ENCODE peak calls at places on chromosomes 16 and 17, in six cellular contexts. One of them, this sample, is unnamed.

GRCh38 chr17:65388911-65389310 is 172.5 kb downstream of the AXIN2 start:
- DNase-seq in foreskin fibroblast: peak; percentile 59
- DNase-seq in cardiac fibroblast: no peak
- DNase-seq in stomach: no peak
- DNase-seq in lower lobe of right lung: no peak
- DNase-seq in adrenal gland: no peak
- DNase-seq in this sample: no peak

GRCh38 chr17:16987830-16988601 is 16.1 kb upstream of the TNFRSF13B start:
- DNase-seq in stomach: peak; percentile 57
- DNase-seq in lower lobe of right lung: peak; percentile 81
- DNase-seq in adrenal gland: peak; percentile 81
- DNase-seq in cardiac fibroblast: peak; percentile 84
- DNase-seq in foreskin fibroblast: peak; percentile 79
- DNase-seq in this sample: peak; percentile 45

GRCh38 chr17:4032738-4033137 is 68.5 kb upstream of the ATP2A3 start:
- DNase-seq in foreskin fibroblast: no peak
- DNase-seq in stomach: no peak
- DNase-seq in adrenal gland: no peak
- DNase-seq in cardiac fibroblast: no peak
- DNase-seq in lower lobe of right lung: no peak
- DNase-seq in this sample: no peak

GRCh38 chr17:70913086-70913485 is 743.8 kb downstream of the KCNJ2 start:
- DNase-seq in foreskin fibroblast: no peak
- DNase-seq in stomach: no peak
- DNase-seq in adrenal gland: no peak
- DNase-seq in lower lobe of right lung: no peak
- DNase-seq in cardiac fibroblast: peak; percentile 85
- DNase-seq in this sample: peak; percentile 22

GRCh38 chr17:35752471-35752870 is 568 bp downstream of the GAS2L2 start:
- DNase-seq in stomach: peak; percentile 82
- DNase-seq in cardiac fibroblast: no peak
- DNase-seq in lower lobe of right lung: no peak
- DNase-seq in foreskin fibroblast: no peak
- DNase-seq in adrenal gland: no peak
- DNase-seq in this sample: no peak

GRCh38 chr17:46262271-46262670 is 32.7 kb upstream of the LRRC37A start:
- DNase-seq in foreskin fibroblast: no peak
- DNase-seq in cardiac fibroblast: no peak
- DNase-seq in stomach: no peak
- DNase-seq in lower lobe of right lung: no peak
- DNase-seq in adrenal gland: no peak
- DNase-seq in this sample: no peak

GRCh38 chr16:16143038-16143763 is 80.1 kb downstream of the ABCC6 start:
- DNase-seq in foreskin fibroblast: no peak
- DNase-seq in adrenal gland: no peak
- DNase-seq in cardiac fibroblast: no peak
- DNase-seq in stomach: no peak
- DNase-seq in lower lobe of right lung: no peak
- DNase-seq in this sample: no peak

GRCh38 chr16:56911771-56912541 is 20.0 kb upstream of the HERPUD1 start:
- DNase-seq in lower lobe of right lung: peak; percentile 69
- DNase-seq in cardiac fibroblast: peak; percentile 82
- DNase-seq in foreskin fibroblast: no peak
- DNase-seq in adrenal gland: peak; percentile 74
- DNase-seq in stomach: peak; percentile 40
- DNase-seq in this sample: no peak

GRCh38 chr17:41448506-41448905 is 7.7 kb upstream of the KRT38 start:
- DNase-seq in foreskin fibroblast: no peak
- DNase-seq in stomach: no peak
- DNase-seq in lower lobe of right lung: no peak
- DNase-seq in adrenal gland: no peak
- DNase-seq in cardiac fibroblast: no peak
- DNase-seq in this sample: no peak

GRCh38 chr17:37828313-37829124 is 83.7 kb upstream of the HNF1B start:
- DNase-seq in stomach: no peak
- DNase-seq in lower lobe of right lung: no peak
- DNase-seq in foreskin fibroblast: no peak
- DNase-seq in adrenal gland: peak; percentile 66
- DNase-seq in cardiac fibroblast: peak; percentile 36
- DNase-seq in this sample: no peak

GRCh38 chr17:29112780-29113295 is 67.4 kb downstream of the MYO18A start:
- DNase-seq in cardiac fibroblast: peak; percentile 67
- DNase-seq in adrenal gland: no peak
- DNase-seq in foreskin fibroblast: no peak
- DNase-seq in lower lobe of right lung: no peak
- DNase-seq in stomach: peak; percentile 28
- DNase-seq in this sample: peak; percentile 73

GRCh38 chr17:3935140-3935542 is 18.9 kb upstream of the P2RX1 start:
- DNase-seq in adrenal gland: peak; percentile 91
- DNase-seq in cardiac fibroblast: peak; percentile 78
- DNase-seq in foreskin fibroblast: peak; percentile 20
- DNase-seq in stomach: peak; percentile 87
- DNase-seq in lower lobe of right lung: peak; percentile 86
- DNase-seq in this sample: peak; percentile 26

GRCh38 chr17:28346199-28346580 is 10.6 kb downstream of the TNFAIP1 start:
- DNase-seq in stomach: no peak
- DNase-seq in cardiac fibroblast: no peak
- DNase-seq in foreskin fibroblast: no peak
- DNase-seq in lower lobe of right lung: no peak
- DNase-seq in adrenal gland: no peak
- DNase-seq in this sample: no peak

GRCh38 chr17:56142781-56143180 is 10.5 kb upstream of the ANKFN1 start:
- DNase-seq in stomach: no peak
- DNase-seq in lower lobe of right lung: no peak
- DNase-seq in adrenal gland: no peak
- DNase-seq in foreskin fibroblast: no peak
- DNase-seq in cardiac fibroblast: no peak
- DNase-seq in this sample: no peak

GRCh38 chr16:82344157-82344556 is 174.1 kb upstream of the MPHOSPH6 start:
- DNase-seq in lower lobe of right lung: no peak
- DNase-seq in adrenal gland: no peak
- DNase-seq in foreskin fibroblast: peak; percentile 0
- DNase-seq in stomach: peak; percentile 55
- DNase-seq in cardiac fibroblast: peak; percentile 2
- DNase-seq in this sample: no peak

GRCh38 chr17:43366809-43367587 is 31.8 kb upstream of the ARL4D start:
- DNase-seq in adrenal gland: no peak
- DNase-seq in cardiac fibroblast: no peak
- DNase-seq in lower lobe of right lung: no peak
- DNase-seq in stomach: no peak
- DNase-seq in foreskin fibroblast: no peak
- DNase-seq in this sample: no peak

GRCh38 chr17:4789701-4789950 is 862 bp downstream of the GLTPD2 start:
- DNase-seq in adrenal gland: no peak
- DNase-seq in stomach: no peak
- DNase-seq in cardiac fibroblast: no peak
- DNase-seq in lower lobe of right lung: no peak
- DNase-seq in foreskin fibroblast: no peak
- DNase-seq in this sample: no peak

GRCh38 chr17:44186307-44187130 is at the start of gene TMUB2:
- DNase-seq in cardiac fibroblast: peak; percentile 100
- DNase-seq in stomach: peak; percentile 100
- DNase-seq in foreskin fibroblast: peak; percentile 99
- DNase-seq in lower lobe of right lung: peak; percentile 99
- DNase-seq in adrenal gland: peak; percentile 100
- DNase-seq in this sample: peak; percentile 97

GRCh38 chr17:16919663-16920627 is 52.0 kb downstream of the TNFRSF13B start:
- DNase-seq in adrenal gland: peak; percentile 11
- DNase-seq in cardiac fibroblast: no peak
- DNase-seq in lower lobe of right lung: peak; percentile 21
- DNase-seq in stomach: peak; percentile 14
- DNase-seq in foreskin fibroblast: no peak
- DNase-seq in this sample: no peak

GRCh38 chr16:79403534-79403933 is 197.0 kb downstream of the MAF start:
- DNase-seq in cardiac fibroblast: no peak
- DNase-seq in lower lobe of right lung: no peak
- DNase-seq in stomach: no peak
- DNase-seq in adrenal gland: no peak
- DNase-seq in foreskin fibroblast: no peak
- DNase-seq in this sample: no peak

GRCh38 chr17:61387511-61388305 is 11.9 kb upstream of the TBX2 start:
- DNase-seq in lower lobe of right lung: peak; percentile 22
- DNase-seq in stomach: no peak
- DNase-seq in foreskin fibroblast: no peak
- DNase-seq in cardiac fibroblast: no peak
- DNase-seq in adrenal gland: no peak
- DNase-seq in this sample: no peak

GRCh38 chr17:57151798-57152197 is 66.8 kb downstream of the AKAP1 start:
- DNase-seq in cardiac fibroblast: no peak
- DNase-seq in stomach: no peak
- DNase-seq in foreskin fibroblast: no peak
- DNase-seq in adrenal gland: no peak
- DNase-seq in lower lobe of right lung: no peak
- DNase-seq in this sample: no peak

GRCh38 chr16:87686697-87687570 is 78.9 kb downstream of the KLHDC4 start:
- DNase-seq in adrenal gland: no peak
- DNase-seq in foreskin fibroblast: peak; percentile 6
- DNase-seq in stomach: no peak
- DNase-seq in cardiac fibroblast: no peak
- DNase-seq in lower lobe of right lung: no peak
- DNase-seq in this sample: no peak

GRCh38 chr16:72066747-72067146 is 3.7 kb downstream of the HPR start:
- DNase-seq in adrenal gland: no peak
- DNase-seq in foreskin fibroblast: peak; percentile 20
- DNase-seq in cardiac fibroblast: peak; percentile 57
- DNase-seq in stomach: no peak
- DNase-seq in lower lobe of right lung: no peak
- DNase-seq in this sample: no peak

GRCh38 chr16:370980-371728 is 816 bp upstream of the MRPL28 start:
- DNase-seq in stomach: no peak
- DNase-seq in adrenal gland: no peak
- DNase-seq in lower lobe of right lung: no peak
- DNase-seq in foreskin fibroblast: no peak
- DNase-seq in cardiac fibroblast: no peak
- DNase-seq in this sample: no peak

GRCh38 chr16:67805718-67806427 is 487 bp downstream of the RANBP10 start:
- DNase-seq in lower lobe of right lung: peak; percentile 57
- DNase-seq in cardiac fibroblast: no peak
- DNase-seq in adrenal gland: peak; percentile 68
- DNase-seq in foreskin fibroblast: no peak
- DNase-seq in stomach: no peak
- DNase-seq in this sample: no peak

GRCh38 chr17:43800736-43801135 is 20.5 kb downstream of the CFAP97D1 start:
- DNase-seq in foreskin fibroblast: no peak
- DNase-seq in stomach: no peak
- DNase-seq in cardiac fibroblast: no peak
- DNase-seq in adrenal gland: no peak
- DNase-seq in lower lobe of right lung: no peak
- DNase-seq in this sample: no peak

GRCh38 chr17:74750039-74750326 is 1.6 kb downstream of the NHERF1 start:
- DNase-seq in adrenal gland: no peak
- DNase-seq in cardiac fibroblast: no peak
- DNase-seq in foreskin fibroblast: no peak
- DNase-seq in stomach: no peak
- DNase-seq in lower lobe of right lung: no peak
- DNase-seq in this sample: no peak

GRCh38 chr17:74750327-74751069 is 2.1 kb downstream of the NHERF1 start:
- DNase-seq in cardiac fibroblast: no peak
- DNase-seq in adrenal gland: peak; percentile 78
- DNase-seq in foreskin fibroblast: no peak
- DNase-seq in lower lobe of right lung: no peak
- DNase-seq in stomach: peak; percentile 80
- DNase-seq in this sample: no peak

GRCh38 chr17:74749262-74750038 is 1.0 kb downstream of the NHERF1 start:
- DNase-seq in cardiac fibroblast: no peak
- DNase-seq in lower lobe of right lung: no peak
- DNase-seq in adrenal gland: peak; percentile 58
- DNase-seq in stomach: no peak
- DNase-seq in foreskin fibroblast: no peak
- DNase-seq in this sample: no peak

GRCh38 chr17:74752415-74752814 is 4.0 kb downstream of the NHERF1 start:
- DNase-seq in cardiac fibroblast: no peak
- DNase-seq in adrenal gland: no peak
- DNase-seq in foreskin fibroblast: no peak
- DNase-seq in lower lobe of right lung: no peak
- DNase-seq in stomach: no peak
- DNase-seq in this sample: no peak

GRCh38 chr17:74751210-74751529 is 2.7 kb downstream of the NHERF1 start:
- DNase-seq in lower lobe of right lung: no peak
- DNase-seq in foreskin fibroblast: no peak
- DNase-seq in cardiac fibroblast: no peak
- DNase-seq in stomach: no peak
- DNase-seq in adrenal gland: no peak
- DNase-seq in this sample: no peak
- H3K4me3 ChIP-seq in lower lobe of right lung: peak overlapping the region; percentile 98
- H3K4me3 ChIP-seq in foreskin fibroblast: no peak overlapping the region
- H3K4me3 ChIP-seq in cardiac fibroblast: no peak overlapping the region
- H3K4me3 ChIP-seq in stomach: no peak overlapping the region
- H3K4me3 ChIP-seq in adrenal gland: no peak overlapping the region
- H3K4me3 ChIP-seq in this sample: no peak overlapping the region

DNA sequence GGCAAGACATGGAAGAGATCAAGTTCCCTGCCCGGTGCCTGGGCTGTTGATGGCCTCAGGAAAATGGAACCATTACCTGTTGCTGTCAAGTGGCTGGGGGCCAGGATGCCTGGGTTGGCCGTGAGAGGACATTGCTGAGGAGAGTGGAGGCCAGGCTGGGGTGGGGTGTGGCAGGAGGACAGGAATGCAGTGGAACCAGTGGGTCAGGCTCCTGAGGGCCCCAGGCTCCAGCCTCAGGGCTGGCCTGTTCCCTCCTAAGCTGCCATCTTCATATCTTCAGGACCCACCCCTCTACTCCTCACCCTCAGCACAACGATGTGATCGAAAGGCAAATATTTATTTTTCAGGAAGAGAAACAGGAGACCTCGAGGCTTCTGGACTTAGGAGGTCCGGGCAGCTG is 8.5 kb upstream of the YPEL3 start:
- DNase-seq in adrenal gland: no peak
- DNase-seq in stomach: peak; percentile 58
- DNase-seq in cardiac fibroblast: no peak
- DNase-seq in foreskin fibroblast: no peak
- DNase-seq in lower lobe of right lung: peak; percentile 83
- DNase-seq in this sample: no peak
- H3K4me3 ChIP-seq in adrenal gland: no peak overlapping the region
- H3K4me3 ChIP-seq in stomach: no peak overlapping the region
- H3K4me3 ChIP-seq in cardiac fibroblast: no peak overlapping the region
- H3K4me3 ChIP-seq in foreskin fibroblast: no peak overlapping the region
- H3K4me3 ChIP-seq in lower lobe of right lung: no peak overlapping the region
- H3K4me3 ChIP-seq in this sample: no peak overlapping the region

GRCh38 chr17:31052187-31052889 is 42.4 kb upstream of the NF1 start:
- DNase-seq in adrenal gland: peak; percentile 69
- DNase-seq in cardiac fibroblast: peak; percentile 97
- DNase-seq in lower lobe of right lung: no peak
- DNase-seq in foreskin fibroblast: peak; percentile 92
- DNase-seq in stomach: no peak
- DNase-seq in this sample: peak; percentile 84
- H3K4me3 ChIP-seq in adrenal gland: no peak overlapping the region
- H3K4me3 ChIP-seq in cardiac fibroblast: no peak overlapping the region
- H3K4me3 ChIP-seq in lower lobe of right lung: no peak overlapping the region
- H3K4me3 ChIP-seq in foreskin fibroblast: no peak overlapping the region
- H3K4me3 ChIP-seq in stomach: no peak overlapping the region
- H3K4me3 ChIP-seq in this sample: no peak overlapping the region

GRCh38 chr17:32452281-32452680 is 8.0 kb downstream of the PSMD11 start:
- DNase-seq in foreskin fibroblast: peak; percentile 23
- DNase-seq in cardiac fibroblast: no peak
- DNase-seq in lower lobe of right lung: no peak
- DNase-seq in stomach: no peak
- DNase-seq in adrenal gland: no peak
- DNase-seq in this sample: no peak
- H3K4me3 ChIP-seq in foreskin fibroblast: no peak overlapping the region
- H3K4me3 ChIP-seq in cardiac fibroblast: no peak overlapping the region
- H3K4me3 ChIP-seq in lower lobe of right lung: no peak overlapping the region
- H3K4me3 ChIP-seq in stomach: no peak overlapping the region
- H3K4me3 ChIP-seq in adrenal gland: no peak overlapping the region
- H3K4me3 ChIP-seq in this sample: no peak overlapping the region